ENCODE peak calls at places on chromosomes 11 and 22, in six cellular contexts. C is IMR-90, I is ovary, H is thoracic aorta, J is transverse colon, L is spleen. R is an unnamed sample.

GRCh38 chr11:118914178-118914918 is 11.4 kb downstream of the BCL9L start:
- DNase-seq in C (no peak), I (peak; percentile 24), H (no peak), J (peak; percentile 65), L (peak; percentile 95), R (peak; percentile 50)

GRCh38 chr11:65854161-65854592 is 3.8 kb downstream of the CFL1 start:
- DNase-seq in C (no peak), I (no peak), H (no peak), J (peak; percentile 91), L (no peak), R (no peak)

GRCh38 chr11:15276616-15277015 is 161.9 kb downstream of the INSC start:
- DNase-seq in C (peak; percentile 4), I (no peak), H (no peak), J (no peak), L (no peak), R (peak; percentile 6)

GRCh38 chr11:79026803-79027445 is 413.9 kb downstream of the TENM4 start:
- DNase-seq in C (peak; percentile 51), I (no peak), H (no peak), J (no peak), L (no peak), R (no peak)

GRCh38 chr22:28541137-28541536 is 138.5 kb downstream of the TTC28 start:
- DNase-seq in C (no peak), I (no peak), H (no peak), J (no peak), L (no peak), R (no peak)

GRCh38 chr11:2208691-2209369 is 37.2 kb upstream of the TH start:
- DNase-seq in C (no peak), I (peak; percentile 7), H (no peak), J (peak; percentile 9), L (peak; percentile 64), R (no peak)

GRCh38 chr11:64461081-64461480 is 102.1 kb downstream of the RPS6KA4 start:
- DNase-seq in C (no peak), I (no peak), H (no peak), J (no peak), L (peak; percentile 7), R (no peak)

GRCh38 chr22:33853200-33854097 is 66.8 kb downstream of the LARGE1 start:
- DNase-seq in C (peak; percentile 77), I (peak; percentile 60), H (no peak), J (peak; percentile 78), L (peak; percentile 84), R (peak; percentile 21)

GRCh38 chr11:74846770-74847169 is 98.1 kb downstream of the RNF169 start:
- DNase-seq in C (no peak), I (no peak), H (no peak), J (no peak), L (no peak), R (no peak)

GRCh38 chr11:20387262-20388095 is at the start of gene PRMT3:
- DNase-seq in C (peak; percentile 94), I (peak; percentile 94), H (peak; percentile 72), J (peak; percentile 97), L (peak; percentile 100), R (peak; percentile 97)
- TF ChIP-seq CTCF in C (no peak), I (peak; percentile 99), H (peak; percentile 41), J (no peak), L (peak; percentile 99), R (no peak)

GRCh38 chr22:17199131-17199731 is 20.0 kb downstream of the ADA2 start:
- DNase-seq in C (peak; percentile 16), I (peak; percentile 27), H (no peak), J (no peak), L (no peak), R (peak; percentile 84)
- H3K4me3 ChIP-seq in C (no peak overlapping the region), I (peak overlapping the region; percentile 9), H (peak overlapping the region; percentile 56), J (no peak overlapping the region), L (peak overlapping the region; percentile 12), R (no peak overlapping the region)

DNA sequence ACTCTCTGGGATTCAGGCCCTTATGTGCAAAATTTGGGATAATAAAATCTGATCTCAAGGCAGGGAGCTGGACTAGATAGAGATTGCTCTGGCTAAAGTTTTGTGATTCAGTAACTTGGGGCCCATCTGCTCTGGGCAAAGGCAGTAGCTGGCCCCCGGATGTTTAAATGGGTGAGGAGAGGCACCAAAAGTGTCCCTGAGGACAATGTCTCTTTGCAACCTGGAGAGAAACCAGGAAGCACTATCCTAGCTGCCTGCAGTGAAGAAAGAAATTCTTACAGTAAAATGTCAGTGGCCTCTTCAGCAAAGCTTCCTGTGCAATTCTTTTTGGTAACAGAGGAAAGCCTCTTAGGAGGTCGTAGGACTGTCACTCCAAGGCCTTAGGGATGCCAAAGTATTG is 54.6 kb upstream of the BARX2 start:
- DNase-seq in C (no peak), I (no peak), H (no peak), J (no peak), L (no peak), R (no peak)
- H3K4me1 ChIP-seq in C (peaks cover 2% of the 10 kb centered on the region), I (no peaks in the 10 kb centered on the region), H (no peaks in the 10 kb centered on the region), J (peaks cover 40% of the 10 kb centered on the region), L (peaks cover 5% of the 10 kb centered on the region), R (no peaks in the 10 kb centered on the region)

DNA sequence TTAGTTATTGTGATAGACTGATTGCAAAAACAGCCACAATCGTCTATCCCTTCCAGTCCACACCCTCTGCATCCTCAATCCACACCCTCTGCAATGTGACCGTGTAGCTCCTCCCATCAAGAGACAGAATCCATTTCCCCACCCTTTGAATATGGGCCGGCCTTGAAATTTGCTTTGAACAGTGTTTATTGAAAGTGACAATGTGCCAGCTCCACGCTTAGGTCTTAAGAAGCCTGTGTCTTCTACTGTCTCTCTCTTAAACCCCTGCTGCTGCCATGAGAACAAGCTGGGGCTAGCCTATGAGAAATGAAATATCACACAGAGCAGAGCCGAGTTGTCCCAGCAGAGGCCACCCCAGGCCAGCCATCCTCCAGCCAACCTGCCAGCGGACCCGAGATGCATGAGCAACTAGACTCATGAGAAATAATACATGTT is 22.3 kb upstream of the MICAL2 start:
- DNase-seq in C (peak; percentile 77), I (no peak), H (peak; percentile 31), J (peak; percentile 61), L (no peak), R (peak; percentile 68)
- TF ChIP-seq CTCF in C (peak; percentile 49), I (no peak), H (peak; percentile 48), J (peak; percentile 31), L (no peak), R (peak; percentile 48)

GRCh38 chr11:133956650-133957633 is at the start of gene IGSF9B:
- DNase-seq in C (peak; percentile 45), I (peak; percentile 80), H (no peak), J (peak; percentile 89), L (peak; percentile 92), R (peak; percentile 93)

GRCh38 chr11:133953999-133954398 is 2.8 kb downstream of the IGSF9B start:
- DNase-seq in C (no peak), I (no peak), H (no peak), J (no peak), L (no peak), R (no peak)

GRCh38 chr11:133955945-133956421 is 785 bp downstream of the IGSF9B start:
- DNase-seq in C (no peak), I (no peak), H (no peak), J (no peak), L (no peak), R (no peak)

GRCh38 chr11:133955091-133955846 is 1.5 kb downstream of the IGSF9B start:
- DNase-seq in C (no peak), I (no peak), H (peak; percentile 70), J (peak; percentile 39), L (no peak), R (peak; percentile 57)

GRCh38 chr11:133957926-133958325 is 1.2 kb upstream of the IGSF9B start:
- DNase-seq in C (no peak), I (peak; percentile 24), H (no peak), J (no peak), L (no peak), R (no peak)
- H3K4me3 ChIP-seq in C (no peak overlapping the region), I (no peak overlapping the region), H (peak overlapping the region; percentile 81), J (no peak overlapping the region), L (no peak overlapping the region), R (no peak overlapping the region)

DNA sequence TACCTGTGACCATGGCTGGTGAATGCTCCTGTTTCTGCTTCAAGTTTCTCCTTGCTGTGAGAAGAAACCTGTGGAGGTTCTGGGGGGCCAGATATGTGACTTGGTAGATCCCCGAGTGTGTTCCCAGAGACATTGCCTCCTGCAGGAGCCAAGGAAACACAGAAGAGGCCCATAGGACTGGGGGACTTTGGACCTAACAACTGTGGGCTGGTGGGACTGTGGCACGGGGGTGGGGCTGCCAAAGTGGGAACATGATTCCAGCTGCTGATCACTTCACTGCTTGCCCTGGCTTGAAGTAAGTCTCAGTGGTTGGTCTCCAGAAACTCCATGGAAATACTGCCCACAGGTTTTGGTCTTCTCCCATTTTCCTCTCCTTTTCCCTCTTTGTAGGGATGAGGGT is 4.1 kb upstream of the NR1H3 start:
- DNase-seq in C (no peak), I (no peak), H (no peak), J (peak; percentile 37), L (peak; percentile 49), R (no peak)
- H3K4me1 ChIP-seq in C (peaks cover 25% of the 10 kb centered on the region), I (peaks cover 16% of the 10 kb centered on the region), H (peaks cover 48% of the 10 kb centered on the region), J (peaks cover 51% of the 10 kb centered on the region), L (peaks cover 11% of the 10 kb centered on the region), R (peaks cover 30% of the 10 kb centered on the region)

DNA sequence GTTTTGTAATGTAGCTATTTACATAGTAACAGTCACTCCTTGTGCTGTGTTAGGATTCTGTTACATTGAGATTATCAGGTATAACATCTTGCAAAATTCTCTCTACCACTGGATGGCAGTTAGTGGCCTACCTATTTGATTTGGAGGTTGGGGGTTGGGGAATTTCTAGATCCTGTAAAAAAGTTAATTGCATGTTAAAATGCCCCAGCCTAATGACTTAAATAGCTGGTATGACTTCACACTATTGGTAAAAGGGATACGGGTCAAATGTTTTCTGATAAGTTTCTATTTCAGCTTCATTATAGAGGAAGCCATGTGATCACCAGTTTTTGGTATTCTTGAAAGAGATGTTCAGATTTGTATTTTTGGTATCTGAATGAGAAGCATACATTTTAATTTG is 2.8 kb downstream of the GRK3 start:
- DNase-seq in C (no peak), I (no peak), H (no peak), J (no peak), L (no peak), R (no peak)
- TF ChIP-seq CTCF in C (no peak), I (no peak), H (no peak), J (no peak), L (no peak), R (no peak)